ENCODE peak calls at places on chromosomes 12 and 14, in five cellular contexts. H is PC-3; K is ovary; G is CD8-positive, alpha-beta T cell; Z is esophagus squamous epithelium. O is an unnamed sample.

GRCh38 chr14:31876741-31877140 is 200.4 kb upstream of the ARHGAP5 start:
- DNase-seq in K (no peak), Z (no peak), H (no peak), G (no peak), O (no peak)

GRCh38 chr14:71574976-71575375 is 357.3 kb upstream of the RGS6 start:
- DNase-seq in K (no peak), G (no peak), Z (no peak), H (peak; percentile 89), O (no peak)

GRCh38 chr12:2856901-2857495 is at the start of gene TEX52:
- DNase-seq in H (no peak), Z (no peak), G (no peak), K (no peak), O (no peak)

GRCh38 chr14:60125918-60126317 is 34.2 kb downstream of the PCNX4 start:
- DNase-seq in Z (no peak), G (no peak), H (no peak), K (no peak), O (no peak)

GRCh38 chr12:121114019-121114639 is 18.5 kb upstream of the P2RX7 start:
- DNase-seq in K (no peak), H (no peak), Z (no peak), G (no peak), O (no peak)

GRCh38 chr12:80620281-80620680 is 87.2 kb upstream of the MYF6 start:
- DNase-seq in H (no peak), Z (no peak), G (no peak), K (no peak), O (no peak)

GRCh38 chr14:94641632-94641955 is 29.4 kb downstream of the SERPINA3 start:
- DNase-seq in K (no peak), G (no peak), H (no peak), Z (no peak), O (no peak)

GRCh38 chr14:49586673-49587460 is 687 bp upstream of the RPS29 start:
- DNase-seq in Z (no peak), H (peak; percentile 91), G (peak; percentile 13), K (peak; percentile 49), O (no peak)

GRCh38 chr12:106985479-106985878 is 1.5 kb downstream of the MTERF2 start:
- DNase-seq in K (no peak), Z (no peak), G (no peak), H (no peak), O (no peak)

GRCh38 chr12:2264622-2265306 is 212.0 kb downstream of the CACNA1C start:
- DNase-seq in H (no peak), G (no peak), Z (no peak), K (peak; percentile 8), O (no peak)

GRCh38 chr12:102232446-102232845 is 34.8 kb upstream of the PMCH start:
- DNase-seq in K (no peak), H (no peak), G (no peak), Z (no peak), O (no peak)

GRCh38 chr12:6832125-6832524 is 3.9 kb downstream of the P3H3 start:
- DNase-seq in K (no peak), H (no peak), Z (no peak), G (no peak), O (no peak)

GRCh38 chr12:30599631-30600030 is 96.0 kb downstream of the IPO8 start:
- DNase-seq in Z (no peak), K (no peak), G (no peak), H (peak; percentile 22), O (no peak)

GRCh38 chr12:6925239-6925542 is 2.6 kb upstream of the ATN1 start:
- DNase-seq in G (no peak), H (no peak), K (no peak), Z (no peak), O (no peak)

GRCh38 chr12:80598004-80598606 is 109.3 kb upstream of the MYF6 start:
- DNase-seq in Z (no peak), H (peak; percentile 72), K (no peak), G (no peak), O (no peak)

GRCh38 chr12:96907681-96908163 is 665 bp downstream of the NEDD1 start:
- DNase-seq in G (no peak), H (no peak), Z (no peak), K (peak; percentile 19), O (no peak)

GRCh38 chr12:108648371-108648770 is 14.7 kb upstream of the SELPLG start:
- DNase-seq in K (no peak), Z (no peak), G (no peak), H (no peak), O (no peak)

GRCh38 chr12:108647936-108648287 is 14.2 kb upstream of the SELPLG start:
- DNase-seq in G (no peak), H (no peak), K (no peak), Z (no peak), O (no peak)

GRCh38 chr12:108650083-108650482 is 16.4 kb upstream of the SELPLG start:
- DNase-seq in H (no peak), K (no peak), G (no peak), Z (no peak), O (no peak)

GRCh38 chr12:108649126-108649525 is 15.4 kb upstream of the SELPLG start:
- DNase-seq in H (no peak), G (no peak), K (no peak), Z (no peak), O (no peak)

DNA sequence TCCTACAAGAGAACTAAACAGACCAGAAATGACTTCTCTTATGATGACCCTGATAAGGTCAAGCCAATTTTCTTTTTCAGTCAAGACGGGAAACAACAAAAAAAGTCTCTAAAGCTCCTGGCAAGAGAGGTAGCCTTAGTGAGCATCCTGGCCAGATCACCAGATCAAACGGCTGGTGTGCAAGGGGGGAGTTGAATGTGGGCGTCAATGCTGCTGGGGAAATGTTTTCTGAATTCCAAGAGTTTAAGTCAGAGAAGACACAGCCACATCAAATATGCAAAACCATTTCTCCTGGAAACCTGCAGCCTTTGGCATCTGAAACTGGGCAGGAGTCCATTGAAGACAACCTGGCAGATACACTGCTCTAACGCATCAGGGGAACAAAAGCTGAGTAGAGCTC is 16.0 kb upstream of the SELPLG start:
- DNase-seq in Z (no peak), G (no peak), H (peak; percentile 62), K (no peak), O (no peak)
- H3K27me3 ChIP-seq in Z (no peaks in the 10 kb centered on the region), G (no peaks in the 10 kb centered on the region), H (no peaks in the 10 kb centered on the region), K (no peaks in the 10 kb centered on the region), O (no peaks in the 10 kb centered on the region)

DNA sequence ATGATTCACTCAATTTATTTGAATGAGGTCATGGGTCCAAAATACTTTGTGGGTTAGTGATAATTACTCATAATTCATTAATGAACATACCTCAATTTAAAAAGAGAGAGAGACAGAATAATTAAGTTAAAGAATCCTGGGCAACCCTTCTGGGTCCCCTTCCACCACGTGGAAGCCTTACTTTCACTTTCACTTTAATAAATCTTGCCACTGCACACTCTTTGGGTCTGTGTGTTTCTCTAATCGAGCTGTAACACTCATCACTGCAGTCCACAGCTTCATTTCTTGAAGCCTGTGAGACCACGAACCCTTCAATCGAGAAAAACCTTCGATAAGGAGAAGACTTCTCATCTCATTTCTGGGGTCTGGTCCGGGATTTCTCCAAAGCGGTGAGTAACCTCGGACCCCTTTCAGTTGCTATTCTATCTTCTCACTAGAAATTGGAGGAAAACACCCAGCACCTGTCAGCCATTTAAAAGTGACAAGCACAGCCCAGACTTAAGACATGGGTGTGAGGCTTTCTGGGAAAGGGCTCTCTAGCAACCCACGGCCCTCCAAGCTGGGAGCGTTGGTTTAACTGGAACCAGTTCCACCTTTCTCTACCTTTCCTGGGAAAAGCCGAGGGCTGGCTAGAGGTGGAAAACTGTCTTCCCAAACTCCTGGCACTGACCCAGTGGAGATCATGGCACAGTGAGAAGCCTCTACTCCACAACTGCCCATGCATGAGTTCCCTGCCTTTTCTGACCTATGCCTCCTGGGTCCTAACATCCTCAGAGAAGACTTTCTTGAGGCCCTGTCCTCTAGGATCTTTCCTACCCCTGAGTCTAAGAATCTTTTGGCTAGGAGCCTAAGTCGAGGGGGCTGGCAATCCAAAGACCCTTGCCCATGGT is 148.8 kb upstream of the ATF7IP start:
- DNase-seq in Z (no peak), H (peak; percentile 4), G (no peak), K (no peak), O (no peak)
- H3K4me3 ChIP-seq in Z (peak overlapping the region; percentile 18), H (no peak overlapping the region), G (peak overlapping the region; percentile 31), K (no peak overlapping the region), O (peak overlapping the region; percentile 41)

GRCh38 chr12:108837239-108837638 is 20.1 kb downstream of the SSH1 start:
- DNase-seq in Z (no peak), K (no peak), H (no peak), G (no peak), O (no peak)

GRCh38 chr12:108839011-108839889 is 18.1 kb downstream of the SSH1 start:
- DNase-seq in K (no peak), G (no peak), Z (no peak), H (no peak), O (peak; percentile 51)

GRCh38 chr12:108839890-108840230 is 17.5 kb downstream of the SSH1 start:
- DNase-seq in Z (no peak), G (no peak), H (no peak), K (no peak), O (peak; percentile 26)

GRCh38 chr12:108837680-108838079 is 19.7 kb downstream of the SSH1 start:
- DNase-seq in H (no peak), Z (no peak), K (no peak), G (no peak), O (no peak)

DNA sequence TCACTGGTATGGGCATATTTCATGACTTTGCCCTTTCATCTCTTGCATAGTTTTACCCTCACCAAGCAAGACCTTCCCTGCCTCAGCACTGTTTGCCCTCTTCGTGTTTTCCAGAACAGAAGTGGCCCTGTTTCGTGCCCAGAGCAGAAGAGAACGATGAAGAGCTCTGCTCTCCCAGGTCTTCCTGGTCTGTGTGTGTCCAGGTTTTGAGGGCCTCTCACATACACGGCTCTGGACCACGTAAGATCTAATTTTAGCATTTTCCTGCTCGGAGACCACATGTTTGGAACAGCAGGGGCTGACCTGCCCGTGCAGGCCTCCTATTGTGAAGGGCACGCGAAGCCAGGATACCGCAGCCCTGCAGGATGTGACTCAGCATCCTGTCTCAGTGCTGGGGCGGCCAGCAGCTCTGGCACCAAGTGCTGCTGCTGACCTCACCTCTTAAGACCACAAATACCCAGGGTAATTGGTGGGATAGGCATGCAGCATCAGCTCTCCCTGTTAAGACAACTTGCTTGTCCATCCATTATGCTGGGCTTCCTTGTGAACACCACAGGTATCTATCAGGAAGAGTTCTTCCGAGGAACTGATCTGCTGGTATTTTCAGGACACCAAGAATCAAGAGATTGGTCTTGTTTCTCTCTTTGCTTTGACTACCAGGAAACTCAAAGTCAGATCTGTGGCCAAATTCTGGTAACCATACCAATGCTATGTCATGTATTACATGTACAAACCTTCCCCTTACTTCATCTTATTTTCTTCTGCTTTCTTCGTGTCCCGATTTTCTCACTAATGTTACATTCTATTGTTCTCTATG is 19.0 kb downstream of the SSH1 start:
- DNase-seq in H (peak; percentile 99), K (peak; percentile 71), Z (no peak), G (peak; percentile 62), O (peak; percentile 89)
- H3K4me1 ChIP-seq in H (peaks cover 36% of the 10 kb centered on the region), K (peaks cover 23% of the 10 kb centered on the region), Z (peaks cover 97% of the 10 kb centered on the region), G (peaks cover 27% of the 10 kb centered on the region), O (peaks cover 98% of the 10 kb centered on the region)

DNA sequence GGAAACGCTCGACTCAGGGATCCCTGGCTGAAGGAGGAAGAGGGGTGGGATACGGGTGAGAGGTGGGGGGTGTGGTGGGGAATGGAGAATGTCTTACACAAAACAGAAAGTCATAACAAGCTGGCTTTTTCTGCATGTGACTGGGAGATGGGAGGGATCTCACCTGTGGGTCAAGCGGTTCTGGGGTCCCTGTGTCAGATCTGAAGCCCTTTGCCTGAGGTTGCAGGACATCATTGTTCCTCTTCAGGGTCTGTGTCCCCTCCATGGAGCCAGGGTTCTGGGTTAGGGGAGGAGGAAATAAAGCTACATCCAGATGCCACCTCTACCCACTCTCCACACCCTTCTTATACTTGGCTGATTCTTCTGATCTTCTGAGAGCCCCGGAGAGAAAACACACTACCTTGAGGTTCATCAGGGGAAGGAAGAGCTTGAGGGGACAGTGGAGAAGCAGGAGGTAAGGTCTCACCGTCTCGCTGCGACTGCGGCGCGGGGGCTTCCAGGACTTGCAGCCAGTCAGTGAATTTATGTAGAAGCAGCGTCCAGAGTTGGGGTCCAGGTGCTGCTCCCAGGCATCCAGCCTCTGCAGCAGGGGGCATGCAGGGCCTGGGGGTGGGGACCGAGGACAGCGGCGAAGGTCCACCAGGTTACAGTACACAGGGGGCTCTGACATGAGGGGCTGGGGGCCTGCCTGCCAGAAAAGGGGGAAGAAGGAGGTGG is 2.5 kb downstream of the ARHGAP9 start:
- DNase-seq in K (no peak), G (no peak), H (no peak), Z (no peak), O (no peak)
- H3K27me3 ChIP-seq in K (no peaks in the 10 kb centered on the region), G (no peaks in the 10 kb centered on the region), H (peaks cover 47% of the 10 kb centered on the region), Z (peaks cover 23% of the 10 kb centered on the region), O (peaks cover 99% of the 10 kb centered on the region)